ENCODE peak calls at places on chromosome 3, in six cellular contexts. W is RWPE1, I is GM13976, P is NCI-H2081, U is fibroblast of the conjunctiva, L is MV-4-11. C is an unnamed sample.

GRCh38 chr3:102106421-102107097 is 257.2 kb downstream of the NFKBIZ start:
- DNase-seq in U (no peak), L (no peak), P (no peak), W (no peak), I (no peak), C (no peak)

GRCh38 chr3:123338021-123338619 is 110.8 kb downstream of the ADCY5 start:
- DNase-seq in I (no peak), P (no peak), U (no peak), W (no peak), L (no peak), C (no peak)

GRCh38 chr3:156793851-156794250 is 32.3 kb upstream of the LEKR1 start:
- DNase-seq in I (no peak), L (no peak), P (no peak), W (no peak), U (no peak), C (no peak)

GRCh38 chr3:171967137-171967783 is 72.1 kb upstream of the FNDC3B start:
- DNase-seq in P (no peak), W (peak; percentile 39), I (no peak), U (peak; percentile 90), L (peak; percentile 97), C (peak; percentile 42)

GRCh38 chr3:24254649-24255048 is 240.0 kb downstream of the THRB start:
- DNase-seq in P (no peak), W (no peak), U (peak; percentile 14), I (no peak), L (no peak), C (no peak)

GRCh38 chr3:64992462-64993285 is 304.9 kb upstream of the ADAMTS9 start:
- DNase-seq in W (no peak), L (no peak), P (no peak), I (no peak), U (no peak), C (no peak)

GRCh38 chr3:197394464-197395321 is 96.3 kb upstream of the DLG1 start:
- DNase-seq in L (no peak), I (peak; percentile 74), U (peak; percentile 61), W (peak; percentile 99), P (no peak), C (peak; percentile 91)

GRCh38 chr3:123657578-123657977 is 72.7 kb upstream of the HACD2 start:
- DNase-seq in L (no peak), W (no peak), U (no peak), I (no peak), P (no peak), C (no peak)

GRCh38 chr3:16253601-16254000 is 11.1 kb downstream of the DPH3 start:
- DNase-seq in U (no peak), L (peak; percentile 99), W (no peak), I (no peak), P (no peak), C (no peak)

GRCh38 chr3:71797455-71797854 is 12.5 kb upstream of the PROK2 start:
- DNase-seq in L (no peak), I (no peak), P (no peak), W (no peak), U (no peak), C (no peak)

GRCh38 chr3:48695113-48695753 is 9.5 kb upstream of the NCKIPSD start:
- DNase-seq in U (peak; percentile 50), W (peak; percentile 43), P (no peak), L (no peak), I (no peak), C (no peak)

GRCh38 chr3:140664111-140664510 is 13.8 kb upstream of the TRIM42 start:
- DNase-seq in U (no peak), I (no peak), P (no peak), L (no peak), W (no peak), C (no peak)

C was measured in PC-9.